ENCODE peak calls at places on chromosomes 7 and 10, in seven cellular contexts. T is H1, H is uterus, K is IMR-90, R is heart left ventricle, B is HCT116, Z is K562. C is an unnamed sample.

GRCh38 chr7:111282626-111283025 is 191.7 kb downstream of the LRRN3 start:
- DNase-seq in T (no peak), H (no peak), K (no peak), R (no peak), B (no peak), Z (no peak), C (no peak)

GRCh38 chr10:69816963-69817605 is 15.4 kb downstream of the COL13A1 start:
- DNase-seq in T (no peak), H (no peak), K (no peak), R (no peak), B (no peak), Z (no peak), C (no peak)

GRCh38 chr10:44725404-44725803 is 185.7 kb upstream of the TMEM72 start:
- DNase-seq in T (no peak), H (no peak), K (peak), R (no peak), B (no peak), Z (no peak), C (no peak)

GRCh38 chr7:130712416-130712815 is 21.6 kb downstream of the KLF14 start:
- DNase-seq in T (no peak), H (no peak), K (no peak), R (no peak), B (no peak), Z (no peak), C (no peak)

GRCh38 chr7:70647801-70648491 is 484.0 kb upstream of the GALNT17 start:
- DNase-seq in T (no peak), H (no peak), K (peak), R (no peak), B (no peak), Z (no peak), C (no peak)

GRCh38 chr10:76303682-76304316 is 872.4 kb downstream of the LRMDA start:
- DNase-seq in T (peak), H (peak), K (peak), R (peak), B (peak), Z (no peak), C (no peak)

GRCh38 chr10:11578802-11579255 is 32.6 kb downstream of the USP6NL start:
- DNase-seq in T (no peak), H (no peak), K (no peak), R (no peak), B (no peak), Z (no peak), C (no peak)

GRCh38 chr10:75788394-75789205 is 357.2 kb downstream of the LRMDA start:
- DNase-seq in T (no peak), H (no peak), K (no peak), R (no peak), B (no peak), Z (no peak), C (no peak)

GRCh38 chr7:98464558-98464940 is 63.7 kb upstream of the BAIAP2L1 start:
- DNase-seq in T (no peak), H (no peak), K (no peak), R (no peak), B (no peak), Z (no peak), C (no peak)

GRCh38 chr10:61900829-61901783 is at the start of gene ARID5B:
- DNase-seq in T (peak), H (peak), K (peak), R (no peak), B (peak), Z (peak), C (no peak)

GRCh38 chr7:27700501-27700900 is 37.8 kb upstream of the HIBADH start:
- DNase-seq in T (no peak), H (no peak), K (no peak), R (no peak), B (no peak), Z (no peak), C (no peak)

GRCh38 chr7:116122972-116123595 is 87.3 kb upstream of the TES start:
- DNase-seq in T (no peak), H (no peak), K (peak), R (no peak), B (peak), Z (no peak), C (no peak)

GRCh38 chr7:378551-379455 is 88.8 kb downstream of the FOXL3 start:
- DNase-seq in T (no peak), H (peak), K (no peak), R (peak), B (no peak), Z (no peak), C (no peak)

GRCh38 chr10:19168584-19168983 is 120.0 kb downstream of the MALRD1 start:
- DNase-seq in T (peak), H (no peak), K (no peak), R (no peak), B (no peak), Z (no peak), C (no peak)
- TF ChIP-seq CTCF in T (peak), H (no peak), K (peak), R (no peak), B (no peak), Z (no peak), C (no peak)

GRCh38 chr7:106659369-106659962 is 1.5 kb downstream of the CCDC71L start:
- DNase-seq in T (no peak), H (no peak), K (peak), R (no peak), B (no peak), Z (no peak), C (no peak)

GRCh38 chr7:106659963-106660861 is 746 bp downstream of the CCDC71L start:
- DNase-seq in T (peak), H (peak), K (peak), R (peak), B (peak), Z (peak), C (peak)

GRCh38 chr7:106658504-106659368 is 2.2 kb downstream of the CCDC71L start:
- DNase-seq in T (no peak), H (no peak), K (no peak), R (no peak), B (no peak), Z (no peak), C (no peak)

GRCh38 chr7:106655703-106656498 is 5.1 kb downstream of the CCDC71L start:
- DNase-seq in T (no peak), H (no peak), K (no peak), R (no peak), B (no peak), Z (no peak), C (no peak)

DNA sequence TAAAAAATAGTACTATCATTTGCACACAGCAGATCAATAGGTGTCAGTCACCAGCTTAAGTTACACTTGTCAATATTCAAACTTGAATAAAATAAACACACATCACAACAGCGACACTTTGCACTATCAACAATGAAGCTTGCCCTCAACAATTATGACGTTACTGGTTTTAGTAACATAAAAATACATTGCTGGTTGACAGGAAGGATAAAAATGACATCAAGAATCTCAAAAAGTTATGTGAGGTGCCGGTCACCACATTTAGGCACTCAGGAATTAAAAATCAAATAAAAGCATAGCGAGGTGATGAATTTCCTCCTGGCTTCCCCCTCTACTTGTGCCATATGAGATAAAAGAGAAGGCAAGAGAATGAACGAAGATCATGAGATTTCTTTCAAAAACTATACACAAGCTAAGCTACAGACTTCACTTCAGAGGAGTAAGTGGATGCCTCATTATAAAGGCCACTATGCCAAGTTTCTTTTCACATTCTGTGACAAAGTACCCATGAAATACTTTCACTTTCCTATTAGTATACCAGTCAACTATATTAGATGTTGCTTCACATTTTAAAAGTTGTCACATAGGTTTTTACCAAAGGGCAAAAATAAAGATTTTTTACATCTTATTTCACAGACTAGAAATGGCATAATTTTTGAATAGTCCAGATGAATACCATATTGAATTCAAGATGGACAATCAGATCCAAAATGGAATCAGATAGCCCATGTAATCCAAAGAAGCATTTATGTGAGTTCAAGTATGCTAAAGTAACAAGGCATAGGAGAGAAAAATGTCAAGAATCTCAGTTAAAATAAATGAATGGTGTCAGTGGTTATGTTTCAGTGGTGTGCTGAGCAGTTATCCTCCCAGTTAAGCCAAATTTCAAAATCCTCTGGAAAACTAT is 3.6 kb downstream of the CCDC71L start:
- DNase-seq in T (no peak), H (no peak), K (peak), R (no peak), B (no peak), Z (no peak), C (no peak)
- TF ChIP-seq POLR2A in T (no peak), H (no peak), K (no peak), R (no peak), B (no peak), Z (peak), C (no peak)

GRCh38 chr10:28250782-28251181 is 52.1 kb downstream of the MPP7 start:
- DNase-seq in T (no peak), H (no peak), K (peak), R (no peak), B (no peak), Z (no peak), C (no peak)

GRCh38 chr10:28256776-28257175 is 46.1 kb downstream of the MPP7 start:
- DNase-seq in T (no peak), H (no peak), K (no peak), R (no peak), B (no peak), Z (no peak), C (no peak)

GRCh38 chr10:28253174-28253783 is 49.6 kb downstream of the MPP7 start:
- DNase-seq in T (no peak), H (no peak), K (no peak), R (no peak), B (no peak), Z (no peak), C (no peak)

GRCh38 chr10:28250358-28250757 is 52.5 kb downstream of the MPP7 start:
- DNase-seq in T (no peak), H (no peak), K (peak), R (no peak), B (no peak), Z (no peak), C (no peak)

DNA sequence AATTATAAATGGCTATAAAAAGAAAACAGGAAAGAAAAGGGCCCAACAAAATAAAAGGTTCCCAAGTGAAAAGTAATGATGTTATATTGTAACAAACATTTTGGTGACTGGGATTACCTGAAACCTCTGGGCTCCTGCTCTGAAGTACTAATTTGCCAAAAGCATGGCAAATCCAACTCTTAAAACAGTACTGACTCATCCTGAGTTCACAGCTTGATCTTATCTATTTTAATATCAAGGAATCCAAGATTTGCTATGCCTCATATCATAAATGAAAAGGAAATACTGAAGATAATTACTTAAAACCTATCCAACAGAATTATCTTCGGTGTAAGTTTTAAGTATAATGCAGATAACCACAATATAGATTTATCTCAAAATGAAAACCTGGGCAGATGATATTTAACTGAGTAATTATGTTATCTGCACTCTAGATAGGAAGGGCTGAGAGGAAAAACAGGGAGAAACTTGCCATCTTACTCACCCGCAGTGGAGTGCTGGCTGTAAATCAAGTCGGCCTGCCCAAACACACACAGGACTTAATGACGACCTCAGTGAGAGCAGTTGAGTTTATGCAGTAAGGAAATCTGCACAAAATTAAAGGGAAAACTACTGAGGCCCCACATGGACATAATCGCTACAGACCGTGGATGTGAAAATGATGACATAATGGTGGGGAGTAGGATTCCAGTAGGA is 48.4 kb downstream of the MPP7 start:
- DNase-seq in T (no peak), H (peak), K (peak), R (no peak), B (peak), Z (no peak), C (no peak)
- H3K27ac ChIP-seq in T (no peak), H (peak), K (no peak), R (no peak), B (peak), Z (no peak), C (peak)

GRCh38 chr7:45631569-45631968 is 57.4 kb downstream of the ADCY1 start:
- DNase-seq in T (no peak), H (no peak), K (no peak), R (no peak), B (no peak), Z (no peak), C (no peak)
- TF ChIP-seq CTCF in T (no peak), H (no peak), K (no peak), R (no peak), B (no peak), Z (no peak), C (no peak)

GRCh38 chr7:101140339-101140699 is 13.4 kb downstream of the SERPINE1 start:
- DNase-seq in T (no peak), H (no peak), K (peak), R (no peak), B (no peak), Z (peak), C (no peak)

GRCh38 chr7:101138149-101138870 is 11.4 kb downstream of the SERPINE1 start:
- DNase-seq in T (peak), H (peak), K (peak), R (no peak), B (peak), Z (peak), C (peak)

GRCh38 chr7:101134399-101134980 is 7.6 kb downstream of the SERPINE1 start:
- DNase-seq in T (no peak), H (no peak), K (no peak), R (no peak), B (no peak), Z (no peak), C (no peak)

GRCh38 chr7:101140746-101141382 is 13.4 kb upstream of the AP1S1 start:
- DNase-seq in T (no peak), H (no peak), K (no peak), R (no peak), B (no peak), Z (no peak), C (no peak)

DNA sequence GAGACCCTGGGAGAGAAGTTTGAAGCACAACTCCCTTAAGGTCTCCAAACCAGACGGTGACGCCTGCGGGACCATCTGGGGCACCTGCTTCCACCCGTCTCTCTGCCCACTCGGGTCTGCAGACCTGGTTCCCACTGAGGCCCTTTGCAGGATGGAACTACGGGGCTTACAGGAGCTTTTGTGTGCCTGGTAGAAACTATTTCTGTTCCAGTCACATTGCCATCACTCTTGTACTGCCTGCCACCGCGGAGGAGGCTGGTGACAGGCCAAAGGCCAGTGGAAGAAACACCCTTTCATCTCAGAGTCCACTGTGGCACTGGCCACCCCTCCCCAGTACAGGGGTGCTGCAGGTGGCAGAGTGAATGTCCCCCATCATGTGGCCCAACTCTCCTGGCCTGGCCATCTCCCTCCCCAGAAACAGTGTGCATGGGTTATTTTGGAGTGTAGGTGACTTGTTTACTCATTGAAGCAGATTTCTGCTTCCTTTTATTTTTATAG is 10.8 kb downstream of the SERPINE1 start:
- DNase-seq in T (no peak), H (no peak), K (no peak), R (no peak), B (no peak), Z (peak), C (no peak)
- TF ChIP-seq POLR2A in T (no peak), H (no peak), K (no peak), R (no peak), B (no peak), Z (no peak), C (no peak)

GRCh38 chr10:53223846-53224245 is 451.3 kb upstream of the MBL2 start:
- DNase-seq in T (no peak), H (no peak), K (no peak), R (no peak), B (no peak), Z (no peak), C (no peak)
- H3K27ac ChIP-seq in T (no peak), H (no peak), K (no peak), R (no peak), B (no peak), Z (no peak), C (no peak)

DNA sequence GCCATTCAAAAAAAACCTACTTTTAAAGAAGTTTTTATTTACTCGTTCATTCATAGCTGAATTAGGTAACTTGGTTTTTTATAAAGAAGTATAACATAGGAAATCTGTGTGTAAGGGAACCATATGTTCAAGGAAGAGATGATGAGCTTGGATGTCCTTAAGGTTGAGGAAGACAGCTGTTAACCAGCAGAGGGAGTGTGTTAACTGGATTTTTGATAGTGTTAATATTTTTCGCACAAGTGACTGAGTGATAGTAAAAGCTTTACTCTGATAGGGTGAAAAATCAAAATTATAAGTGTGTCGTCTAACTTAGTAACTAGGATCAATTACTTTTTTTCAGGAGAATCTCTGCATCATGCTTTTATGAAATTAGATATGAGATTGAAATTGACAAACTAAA is 134.7 kb downstream of the ARL5B start:
- DNase-seq in T (no peak), H (no peak), K (peak), R (no peak), B (peak), Z (no peak), C (no peak)
- TF ChIP-seq CTCF in T (peak), H (no peak), K (peak), R (peak), B (peak), Z (no peak), C (no peak)

DNA sequence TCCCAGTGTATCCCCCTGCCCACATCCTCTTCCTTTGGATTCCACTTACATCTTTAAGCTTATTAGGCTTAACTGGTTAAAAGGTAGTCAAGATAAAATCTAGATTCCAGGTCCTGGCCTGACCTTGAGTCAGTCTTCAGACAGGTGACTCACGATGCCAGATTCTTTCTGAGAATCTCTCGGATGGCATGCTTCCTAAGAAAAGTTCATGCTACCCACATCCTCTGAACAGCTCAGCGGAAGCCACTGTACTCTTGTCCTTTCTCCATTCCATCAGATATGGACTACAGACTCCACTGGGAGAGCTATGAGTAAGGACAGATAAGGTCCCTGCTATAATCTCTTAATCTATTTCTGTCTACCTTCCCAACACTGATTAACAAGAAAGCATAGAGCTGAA is 43.4 kb downstream of the DNMBP start:
- DNase-seq in T (no peak), H (no peak), K (peak), R (no peak), B (peak), Z (no peak), C (no peak)
- TF ChIP-seq POLR2A in T (no peak), H (no peak), K (no peak), R (no peak), B (no peak), Z (no peak), C (no peak)

C was measured in esophagus squamous epithelium.